ENCODE peak calls at places on chromosomes 3 and 15, in ten cellular contexts. J, H, Z, B, P, K, U, Q, E and D are unnamed samples.

GRCh38 chr3:140018556-140018955 is 83.6 kb downstream of the CLSTN2 start:
- DNase-seq in Z (no peak), H (no peak), U (peak), Q (no peak), K (no peak), B (no peak), J (no peak), E (no peak), P (no peak), D (no peak)

GRCh38 chr3:10319251-10319650 is 1.7 kb downstream of the SEC13 start:
- DNase-seq in Q (no peak), K (no peak), J (no peak), Z (no peak), B (no peak), U (no peak), P (no peak), H (no peak), E (peak), D (no peak)

GRCh38 chr3:173402656-173403055 is 5.1 kb downstream of the NLGN1 start:
- DNase-seq in P (no peak), B (no peak), Z (no peak), K (no peak), J (no peak), Q (no peak), H (no peak), U (no peak), E (no peak), D (no peak)

GRCh38 chr3:126538316-126538715 is 14.4 kb downstream of the CHST13 start:
- DNase-seq in H (no peak), J (no peak), P (no peak), B (no peak), U (no peak), Z (no peak), E (peak), Q (peak), K (peak), D (no peak)

GRCh38 chr3:18344306-18345014 is 80.7 kb downstream of the SATB1 start:
- DNase-seq in K (no peak), J (peak), Z (no peak), U (no peak), B (no peak), Q (no peak), E (no peak), H (no peak), P (no peak), D (no peak)

GRCh38 chr3:41681479-41681878 is 280.4 kb downstream of the ULK4 start:
- DNase-seq in Z (no peak), H (no peak), J (peak), E (no peak), P (peak), U (peak), Q (no peak), K (no peak), B (no peak), D (no peak)

GRCh38 chr3:143594217-143594616 is 254.1 kb downstream of the SLC9A9 start:
- DNase-seq in J (no peak), K (no peak), B (no peak), Q (no peak), U (no peak), Z (no peak), E (no peak), P (no peak), H (no peak), D (no peak)

GRCh38 chr15:40943764-40944365 is 9.4 kb upstream of the CHAC1 start:
- DNase-seq in U (no peak), E (no peak), P (no peak), J (no peak), H (no peak), Q (no peak), B (no peak), K (no peak), Z (no peak), D (no peak)

GRCh38 chr15:56293495-56294292 is 50.0 kb upstream of the RFX7 start:
- DNase-seq in B (no peak), K (no peak), E (no peak), Q (no peak), H (no peak), U (no peak), J (no peak), Z (no peak), P (no peak), D (no peak)

GRCh38 chr15:85580914-85581313 is 200.5 kb downstream of the AKAP13 start:
- DNase-seq in H (no peak), E (no peak), Q (peak), P (no peak), B (peak), Z (no peak), J (no peak), K (peak), U (no peak), D (peak)

GRCh38 chr15:72146221-72146620 is 28.0 kb downstream of the SENP8 start:
- DNase-seq in Q (no peak), U (no peak), J (no peak), H (no peak), P (no peak), K (no peak), B (no peak), Z (no peak), E (no peak), D (no peak)

GRCh38 chr15:23759964-23760363 is 72.9 kb upstream of the NDN start:
- DNase-seq in P (no peak), B (no peak), H (peak), Z (no peak), J (peak), E (no peak), Q (no peak), U (no peak), K (no peak), D (no peak)

GRCh38 chr15:90762109-90762508 is 45.0 kb downstream of the BLM start:
- DNase-seq in E (peak), J (peak), B (no peak), Z (no peak), Q (peak), H (no peak), U (no peak), K (peak), P (no peak), D (no peak)

GRCh38 chr3:100740207-100740606 is 30.9 kb downstream of the TFG start:
- DNase-seq in P (no peak), U (no peak), Q (no peak), K (no peak), B (no peak), E (no peak), J (no peak), Z (no peak), H (no peak), D (peak)

GRCh38 chr3:112602217-112602838 is 38.6 kb downstream of the CCDC80 start:
- DNase-seq in P (no peak), Z (no peak), Q (no peak), U (no peak), E (no peak), K (no peak), J (no peak), B (no peak), H (no peak), D (no peak)

GRCh38 chr3:48440590-48440958 is 517 bp downstream of the TMA7 start:
- DNase-seq in Q (no peak), H (peak), J (peak), U (peak), B (peak), Z (no peak), K (peak), P (no peak), E (no peak), D (no peak)

GRCh38 chr3:15630646-15631350 is 29.3 kb downstream of the BTD start:
- DNase-seq in J (peak), U (peak), P (no peak), B (no peak), Q (no peak), Z (no peak), H (no peak), E (no peak), K (peak), D (peak)

GRCh38 chr3:60053518-60054265 is 1003.9 kb upstream of the CFAP20DC start:
- DNase-seq in P (peak), K (no peak), Q (no peak), Z (no peak), H (no peak), J (no peak), E (no peak), B (no peak), U (peak), D (peak)

GRCh38 chr15:38174691-38175090 is 77.9 kb upstream of the SPRED1 start:
- DNase-seq in U (no peak), Z (no peak), H (no peak), B (no peak), J (no peak), K (no peak), E (no peak), P (no peak), Q (no peak), D (no peak)

GRCh38 chr3:194561306-194561974 is 71.8 kb downstream of the TMEM44 start:
- DNase-seq in B (no peak), H (no peak), J (no peak), Z (no peak), E (no peak), Q (no peak), K (peak), U (peak), P (no peak), D (no peak)

GRCh38 chr3:24545917-24546316 is 51.3 kb upstream of the THRB start:
- DNase-seq in K (peak), Z (no peak), U (no peak), E (no peak), Q (no peak), H (no peak), P (no peak), J (no peak), B (no peak), D (no peak)

GRCh38 chr3:103712320-103713008 is 1277.6 kb downstream of the ZPLD1 start:
- DNase-seq in E (no peak), U (peak), K (no peak), Z (peak), J (peak), H (no peak), Q (no peak), P (no peak), B (no peak), D (no peak)

GRCh38 chr15:73867956-73868355 is 5.4 kb upstream of the TBC1D21 start:
- DNase-seq in P (no peak), J (no peak), B (no peak), U (no peak), Q (no peak), E (no peak), H (no peak), Z (no peak), K (no peak), D (no peak)

GRCh38 chr15:73867426-73867825 is 5.9 kb upstream of the TBC1D21 start:
- DNase-seq in K (no peak), B (no peak), U (no peak), J (no peak), Z (no peak), Q (no peak), E (no peak), P (no peak), H (no peak), D (no peak)

GRCh38 chr15:73866481-73866880 is 6.9 kb upstream of the TBC1D21 start:
- DNase-seq in P (no peak), E (no peak), U (no peak), Q (no peak), H (no peak), B (no peak), Z (no peak), J (no peak), K (no peak), D (no peak)

GRCh38 chr15:73865904-73866303 is 7.5 kb upstream of the TBC1D21 start:
- DNase-seq in K (no peak), B (no peak), P (no peak), Q (no peak), U (no peak), H (no peak), J (no peak), Z (no peak), E (no peak), D (no peak)

GRCh38 chr15:73866881-73867410 is 6.4 kb upstream of the TBC1D21 start:
- DNase-seq in K (no peak), B (no peak), U (no peak), H (peak), Z (no peak), P (no peak), Q (no peak), E (no peak), J (peak), D (no peak)
- TF ChIP-seq CTCF in K (no peak), B (no peak), U (no peak), H (peak), Z (peak), P (no peak), Q (no peak), E (no peak), J (peak), D (no peak)

GRCh38 chr3:147420361-147421183 is 11.4 kb downstream of the ZIC1 start:
- DNase-seq in J (no peak), H (peak), E (no peak), K (no peak), B (no peak), U (no peak), P (no peak), Q (no peak), Z (no peak), D (no peak)

GRCh38 chr3:147419731-147420360 is 10.7 kb downstream of the ZIC1 start:
- DNase-seq in E (no peak), B (no peak), H (peak), J (no peak), U (no peak), P (no peak), Z (no peak), K (no peak), Q (no peak), D (no peak)

GRCh38 chr3:147422226-147422933 is 13.2 kb downstream of the ZIC1 start:
- DNase-seq in H (peak), B (no peak), K (no peak), Z (no peak), J (no peak), U (no peak), P (no peak), E (no peak), Q (no peak), D (no peak)

GRCh38 chr3:147422934-147423599 is 13.9 kb downstream of the ZIC1 start:
- DNase-seq in Z (no peak), U (no peak), P (no peak), J (peak), K (no peak), B (no peak), H (peak), E (no peak), Q (no peak), D (no peak)

GRCh38 chr3:147421184-147421912 is 12.2 kb downstream of the ZIC1 start:
- DNase-seq in Z (no peak), Q (no peak), E (no peak), P (no peak), H (peak), J (peak), K (no peak), B (no peak), U (no peak), D (no peak)
- TF ChIP-seq CTCF in Z (no peak), Q (no peak), E (no peak), P (no peak), H (no peak), J (no peak), K (no peak), B (no peak), U (no peak), D (no peak)

DNA sequence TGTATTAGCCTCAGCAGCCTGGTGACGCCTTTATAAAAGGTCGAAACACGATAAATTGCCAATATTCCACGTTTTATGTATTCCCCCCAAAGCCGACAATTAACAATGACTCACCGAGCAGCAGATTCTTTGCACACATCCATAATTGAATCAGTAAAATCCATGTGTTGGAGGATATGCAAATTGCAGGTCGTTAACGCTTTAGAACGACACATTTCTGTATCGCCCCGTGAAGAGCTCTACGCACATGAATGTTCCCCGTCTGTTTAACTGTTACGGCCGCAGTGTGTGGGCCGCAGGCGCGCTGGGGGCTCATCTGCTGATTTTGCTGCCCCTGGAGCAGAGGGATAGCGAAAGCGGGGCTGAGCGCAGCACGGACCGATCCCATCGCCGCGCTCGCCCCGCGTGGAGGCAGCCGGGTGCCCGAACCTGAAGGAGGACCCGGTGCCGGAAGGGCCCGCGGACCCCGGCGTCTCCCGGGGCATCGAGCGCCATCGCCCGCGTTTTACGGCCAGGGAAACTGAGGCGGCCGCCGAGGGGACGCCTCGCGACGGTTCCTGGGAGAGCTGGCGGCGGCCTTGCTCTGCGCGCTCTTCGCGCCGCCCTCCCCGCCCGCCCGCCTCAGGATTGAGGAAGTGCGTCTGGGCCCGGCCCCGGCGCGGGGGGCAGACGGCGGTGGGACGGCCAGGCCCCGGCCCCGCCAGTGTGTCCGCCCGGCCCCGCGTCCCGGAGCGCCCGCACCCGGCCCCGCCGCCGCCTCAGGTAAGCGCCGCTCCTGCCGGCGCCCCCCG is at the start of gene LRRK1:
- DNase-seq in Q (peak), E (no peak), B (no peak), K (no peak), H (peak), P (no peak), Z (no peak), U (peak), J (peak), D (peak)
- TF ChIP-seq CTCF in Q (no peak), E (no peak), B (no peak), K (no peak), H (no peak), P (no peak), Z (peak), U (no peak), J (no peak), D (no peak)

GRCh38 chr3:156792536-156792935 is 33.6 kb upstream of the LEKR1 start:
- DNase-seq in H (no peak), P (no peak), Z (no peak), U (no peak), J (no peak), K (no peak), E (no peak), Q (no peak), B (no peak), D (no peak)

GRCh38 chr3:156792114-156792513 is 34.0 kb upstream of the LEKR1 start:
- DNase-seq in E (no peak), K (no peak), J (no peak), P (no peak), U (no peak), H (no peak), Z (no peak), B (no peak), Q (no peak), D (no peak)

GRCh38 chr3:156788846-156789245 is 37.3 kb upstream of the LEKR1 start:
- DNase-seq in Z (no peak), U (peak), P (no peak), B (no peak), K (no peak), H (no peak), E (no peak), Q (no peak), J (no peak), D (no peak)

GRCh38 chr3:156787926-156788663 is 38.1 kb upstream of the LEKR1 start:
- DNase-seq in Q (no peak), U (peak), E (no peak), B (no peak), J (no peak), H (no peak), P (peak), Z (peak), K (no peak), D (peak)

GRCh38 chr3:156790141-156790540 is 36.0 kb upstream of the LEKR1 start:
- DNase-seq in E (no peak), Q (no peak), B (no peak), Z (no peak), H (no peak), P (no peak), J (no peak), K (no peak), U (peak), D (no peak)
- TF ChIP-seq CTCF in E (no peak), Q (no peak), B (no peak), Z (no peak), H (no peak), P (no peak), J (no peak), K (no peak), U (no peak), D (no peak)

GRCh38 chr15:70508561-70509281 is 254.6 kb downstream of the UACA start:
- DNase-seq in K (no peak), J (peak), H (peak), U (peak), Z (peak), P (peak), B (no peak), Q (no peak), E (peak), D (peak)
- TF ChIP-seq CTCF in K (no peak), J (peak), H (peak), U (peak), Z (no peak), P (peak), B (no peak), Q (no peak), E (no peak), D (no peak)

GRCh38 chr3:70716832-70717231 is 404.4 kb upstream of the MDFIC2 start:
- DNase-seq in U (peak), H (no peak), Z (no peak), E (no peak), J (no peak), K (peak), Q (no peak), P (no peak), B (no peak), D (peak)
- TF ChIP-seq CTCF in U (peak), H (no peak), Z (no peak), E (no peak), J (peak), K (peak), Q (peak), P (peak), B (no peak), D (no peak)

GRCh38 chr3:150921207-150921606 is 16.0 kb upstream of the MINDY4B start:
- DNase-seq in B (no peak), P (no peak), K (no peak), Q (no peak), J (no peak), U (no peak), Z (no peak), H (no peak), E (no peak), D (no peak)

GRCh38 chr3:150926328-150926727 is 21.1 kb upstream of the MINDY4B start:
- DNase-seq in J (no peak), H (no peak), K (no peak), E (no peak), Q (no peak), P (no peak), Z (no peak), B (no peak), U (no peak), D (no peak)

GRCh38 chr3:150922611-150923010 is 17.4 kb upstream of the MINDY4B start:
- DNase-seq in B (no peak), Q (no peak), U (no peak), E (no peak), J (peak), K (no peak), P (no peak), Z (no peak), H (peak), D (no peak)

GRCh38 chr3:150928234-150928633 is 23.0 kb upstream of the MINDY4B start:
- DNase-seq in B (no peak), E (no peak), K (no peak), H (no peak), U (no peak), Q (no peak), J (no peak), Z (no peak), P (no peak), D (no peak)

DNA sequence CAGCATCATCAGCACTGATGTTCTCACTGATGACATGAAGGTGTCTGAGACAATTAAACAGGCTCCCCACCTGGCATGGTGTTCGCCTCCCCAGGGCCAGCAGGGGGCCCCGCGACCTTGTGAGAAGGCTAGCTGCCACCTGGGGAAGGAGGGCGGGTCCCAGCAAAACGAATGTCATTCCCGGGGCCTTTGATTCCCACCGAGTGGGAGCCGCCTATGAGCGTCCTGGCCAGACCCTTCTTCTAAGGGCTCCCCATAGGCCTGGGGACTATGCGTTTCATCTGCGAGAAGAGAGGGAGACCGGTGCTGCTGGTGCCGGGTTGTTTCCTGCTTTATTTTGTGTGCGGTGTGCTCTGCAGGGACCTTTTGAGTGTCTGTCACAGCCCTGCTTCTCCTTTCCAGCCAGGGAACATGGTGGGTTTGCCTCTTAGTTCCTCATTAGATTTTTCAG is 20.5 kb upstream of the MINDY4B start:
- DNase-seq in Z (peak), E (no peak), J (peak), K (peak), B (peak), P (no peak), Q (peak), U (peak), H (peak), D (peak)
- TF ChIP-seq CTCF in Z (peak), E (no peak), J (peak), K (peak), B (peak), P (peak), Q (peak), U (peak), H (peak), D (peak)

GRCh38 chr3:127549826-127550487 is 40.6 kb downstream of the TPRA1 start:
- DNase-seq in J (no peak), Q (no peak), P (no peak), K (no peak), B (no peak), U (no peak), Z (no peak), E (no peak), H (no peak), D (no peak)
- TF ChIP-seq CTCF in J (no peak), Q (no peak), P (peak), K (no peak), B (no peak), U (no peak), Z (peak), E (no peak), H (no peak), D (no peak)

GRCh38 chr15:46416544-46416943 is 781.7 kb downstream of the SQOR start:
- DNase-seq in Q (no peak), Z (no peak), H (no peak), K (no peak), J (no peak), U (peak), B (no peak), E (no peak), P (no peak), D (no peak)
- TF ChIP-seq CTCF in Q (no peak), Z (no peak), H (no peak), K (no peak), J (no peak), U (no peak), B (no peak), E (no peak), P (no peak), D (no peak)

GRCh38 chr3:122921791-122922651 is 105.5 kb downstream of the SEMA5B start:
- DNase-seq in Q (no peak), Z (no peak), B (no peak), P (no peak), H (peak), K (no peak), U (no peak), J (peak), E (no peak), D (peak)
- TF ChIP-seq CTCF in Q (peak), Z (no peak), B (no peak), P (no peak), H (peak), K (no peak), U (no peak), J (peak), E (no peak), D (no peak)